ENCODE peak calls at places on chromosomes 3 and 15, in nine cellular contexts. One of them, this sample, is unnamed.

GRCh38 chr3:97360804-97361203 is 403.8 kb upstream of the ARL6 start:
- DNase-seq in cerebellar cortex: no peak
- DNase-seq in astrocyte: no peak
- DNase-seq in stimulated activated CD4-positive, alpha-beta T cell treated with anti-CD3 and anti-CD28 coated beads, TNF-alpha, amount 100 ng/mL, for 1 hour: no peak
- DNase-seq in amygdala: no peak
- DNase-seq in heart right ventricle: no peak
- DNase-seq in NCI-H345: no peak
- DNase-seq in frontal cortex: no peak
- DNase-seq in AG20443: no peak
- DNase-seq in this sample: no peak

GRCh38 chr15:78715439-78715838 is 74.4 kb upstream of the CHRNB4 start:
- DNase-seq in cerebellar cortex: no peak
- DNase-seq in astrocyte: peak; percentile 22
- DNase-seq in stimulated activated CD4-positive, alpha-beta T cell treated with anti-CD3 and anti-CD28 coated beads, TNF-alpha, amount 100 ng/mL, for 1 hour: no peak
- DNase-seq in amygdala: no peak
- DNase-seq in heart right ventricle: no peak
- DNase-seq in NCI-H345: no peak
- DNase-seq in frontal cortex: no peak
- DNase-seq in AG20443: no peak
- DNase-seq in this sample: no peak

GRCh38 chr3:98893740-98894139 is 7.8 kb downstream of the DCBLD2 start:
- DNase-seq in cerebellar cortex: no peak
- DNase-seq in astrocyte: peak; percentile 77
- DNase-seq in stimulated activated CD4-positive, alpha-beta T cell treated with anti-CD3 and anti-CD28 coated beads, TNF-alpha, amount 100 ng/mL, for 1 hour: no peak
- DNase-seq in amygdala: no peak
- DNase-seq in heart right ventricle: no peak
- DNase-seq in NCI-H345: no peak
- DNase-seq in frontal cortex: no peak
- DNase-seq in AG20443: peak; percentile 19
- DNase-seq in this sample: peak; percentile 44

GRCh38 chr15:62115847-62116246 is 49.1 kb downstream of the C2CD4A start:
- DNase-seq in cerebellar cortex: no peak
- DNase-seq in astrocyte: no peak
- DNase-seq in stimulated activated CD4-positive, alpha-beta T cell treated with anti-CD3 and anti-CD28 coated beads, TNF-alpha, amount 100 ng/mL, for 1 hour: no peak
- DNase-seq in amygdala: no peak
- DNase-seq in heart right ventricle: no peak
- DNase-seq in NCI-H345: no peak
- DNase-seq in frontal cortex: no peak
- DNase-seq in AG20443: no peak
- DNase-seq in this sample: no peak

GRCh38 chr15:95292790-95293450 is 1037.6 kb upstream of the NR2F2 start:
- DNase-seq in cerebellar cortex: no peak
- DNase-seq in astrocyte: no peak
- DNase-seq in stimulated activated CD4-positive, alpha-beta T cell treated with anti-CD3 and anti-CD28 coated beads, TNF-alpha, amount 100 ng/mL, for 1 hour: no peak
- DNase-seq in amygdala: no peak
- DNase-seq in heart right ventricle: no peak
- DNase-seq in NCI-H345: no peak
- DNase-seq in frontal cortex: no peak
- DNase-seq in AG20443: no peak
- DNase-seq in this sample: no peak

GRCh38 chr3:123021388-123021787 is 6.2 kb downstream of the SEMA5B start:
- DNase-seq in cerebellar cortex: no peak
- DNase-seq in astrocyte: no peak
- DNase-seq in stimulated activated CD4-positive, alpha-beta T cell treated with anti-CD3 and anti-CD28 coated beads, TNF-alpha, amount 100 ng/mL, for 1 hour: no peak
- DNase-seq in amygdala: no peak
- DNase-seq in heart right ventricle: no peak
- DNase-seq in NCI-H345: no peak
- DNase-seq in frontal cortex: no peak
- DNase-seq in AG20443: no peak
- DNase-seq in this sample: no peak

GRCh38 chr3:156474560-156475389 is 80.1 kb downstream of the SSR3 start:
- DNase-seq in cerebellar cortex: peak; percentile 36
- DNase-seq in astrocyte: no peak
- DNase-seq in stimulated activated CD4-positive, alpha-beta T cell treated with anti-CD3 and anti-CD28 coated beads, TNF-alpha, amount 100 ng/mL, for 1 hour: no peak
- DNase-seq in amygdala: no peak
- DNase-seq in heart right ventricle: no peak
- DNase-seq in NCI-H345: no peak
- DNase-seq in frontal cortex: no peak
- DNase-seq in AG20443: no peak
- DNase-seq in this sample: no peak

GRCh38 chr15:84816694-84817460 is at the start of gene ALPK3:
- DNase-seq in cerebellar cortex: no peak
- DNase-seq in astrocyte: no peak
- DNase-seq in stimulated activated CD4-positive, alpha-beta T cell treated with anti-CD3 and anti-CD28 coated beads, TNF-alpha, amount 100 ng/mL, for 1 hour: no peak
- DNase-seq in amygdala: no peak
- DNase-seq in heart right ventricle: peak; percentile 82
- DNase-seq in NCI-H345: no peak
- DNase-seq in frontal cortex: peak; percentile 58
- DNase-seq in AG20443: peak; percentile 58
- DNase-seq in this sample: no peak

GRCh38 chr15:63601727-63602185 is 4.6 kb downstream of the FBXL22 start:
- DNase-seq in cerebellar cortex: peak; percentile 45
- DNase-seq in astrocyte: no peak
- DNase-seq in stimulated activated CD4-positive, alpha-beta T cell treated with anti-CD3 and anti-CD28 coated beads, TNF-alpha, amount 100 ng/mL, for 1 hour: no peak
- DNase-seq in amygdala: no peak
- DNase-seq in heart right ventricle: no peak
- DNase-seq in NCI-H345: peak; percentile 31
- DNase-seq in frontal cortex: no peak
- DNase-seq in AG20443: no peak
- DNase-seq in this sample: no peak

GRCh38 chr3:14549256-14549931 is 9.3 kb upstream of the GRIP2 start:
- DNase-seq in cerebellar cortex: no peak
- DNase-seq in astrocyte: no peak
- DNase-seq in stimulated activated CD4-positive, alpha-beta T cell treated with anti-CD3 and anti-CD28 coated beads, TNF-alpha, amount 100 ng/mL, for 1 hour: no peak
- DNase-seq in amygdala: no peak
- DNase-seq in heart right ventricle: no peak
- DNase-seq in NCI-H345: no peak
- DNase-seq in frontal cortex: no peak
- DNase-seq in AG20443: peak; percentile 50
- DNase-seq in this sample: peak; percentile 8

GRCh38 chr3:129305592-129306091 is 27.0 kb downstream of the HMCES start:
- DNase-seq in cerebellar cortex: no peak
- DNase-seq in astrocyte: peak; percentile 89
- DNase-seq in stimulated activated CD4-positive, alpha-beta T cell treated with anti-CD3 and anti-CD28 coated beads, TNF-alpha, amount 100 ng/mL, for 1 hour: no peak
- DNase-seq in amygdala: peak; percentile 71
- DNase-seq in heart right ventricle: peak; percentile 80
- DNase-seq in NCI-H345: no peak
- DNase-seq in frontal cortex: no peak
- DNase-seq in AG20443: no peak
- DNase-seq in this sample: peak; percentile 77

GRCh38 chr3:182309120-182309519 is 484.2 kb upstream of the ATP11B start:
- DNase-seq in cerebellar cortex: no peak
- DNase-seq in astrocyte: peak; percentile 30
- DNase-seq in stimulated activated CD4-positive, alpha-beta T cell treated with anti-CD3 and anti-CD28 coated beads, TNF-alpha, amount 100 ng/mL, for 1 hour: no peak
- DNase-seq in amygdala: no peak
- DNase-seq in heart right ventricle: no peak
- DNase-seq in NCI-H345: no peak
- DNase-seq in frontal cortex: no peak
- DNase-seq in AG20443: no peak
- DNase-seq in this sample: no peak

GRCh38 chr3:187628169-187628568 is 42.0 kb downstream of the SST start:
- DNase-seq in cerebellar cortex: no peak
- DNase-seq in astrocyte: no peak
- DNase-seq in stimulated activated CD4-positive, alpha-beta T cell treated with anti-CD3 and anti-CD28 coated beads, TNF-alpha, amount 100 ng/mL, for 1 hour: no peak
- DNase-seq in amygdala: no peak
- DNase-seq in heart right ventricle: no peak
- DNase-seq in NCI-H345: peak; percentile 20
- DNase-seq in frontal cortex: no peak
- DNase-seq in AG20443: no peak
- DNase-seq in this sample: no peak

GRCh38 chr3:14877404-14877803 is 58.6 kb downstream of the FGD5 start:
- DNase-seq in cerebellar cortex: no peak
- DNase-seq in astrocyte: no peak
- DNase-seq in stimulated activated CD4-positive, alpha-beta T cell treated with anti-CD3 and anti-CD28 coated beads, TNF-alpha, amount 100 ng/mL, for 1 hour: no peak
- DNase-seq in amygdala: no peak
- DNase-seq in heart right ventricle: no peak
- DNase-seq in NCI-H345: no peak
- DNase-seq in frontal cortex: no peak
- DNase-seq in AG20443: no peak
- DNase-seq in this sample: no peak

GRCh38 chr3:68256635-68257034 is 602.2 kb upstream of the SUCLG2 start:
- DNase-seq in cerebellar cortex: no peak
- DNase-seq in astrocyte: no peak
- DNase-seq in stimulated activated CD4-positive, alpha-beta T cell treated with anti-CD3 and anti-CD28 coated beads, TNF-alpha, amount 100 ng/mL, for 1 hour: no peak
- DNase-seq in amygdala: no peak
- DNase-seq in heart right ventricle: no peak
- DNase-seq in NCI-H345: no peak
- DNase-seq in frontal cortex: no peak
- DNase-seq in AG20443: no peak
- DNase-seq in this sample: no peak

GRCh38 chr15:52698514-52698913 is 19.3 kb upstream of the ATOSA start:
- DNase-seq in cerebellar cortex: no peak
- DNase-seq in astrocyte: no peak
- DNase-seq in stimulated activated CD4-positive, alpha-beta T cell treated with anti-CD3 and anti-CD28 coated beads, TNF-alpha, amount 100 ng/mL, for 1 hour: no peak
- DNase-seq in amygdala: no peak
- DNase-seq in heart right ventricle: no peak
- DNase-seq in NCI-H345: no peak
- DNase-seq in frontal cortex: no peak
- DNase-seq in AG20443: no peak
- DNase-seq in this sample: no peak

GRCh38 chr3:105145516-105145915 is 221.2 kb upstream of the ALCAM start:
- DNase-seq in cerebellar cortex: no peak
- DNase-seq in astrocyte: no peak
- DNase-seq in stimulated activated CD4-positive, alpha-beta T cell treated with anti-CD3 and anti-CD28 coated beads, TNF-alpha, amount 100 ng/mL, for 1 hour: no peak
- DNase-seq in amygdala: no peak
- DNase-seq in heart right ventricle: no peak
- DNase-seq in NCI-H345: no peak
- DNase-seq in frontal cortex: no peak
- DNase-seq in AG20443: no peak
- DNase-seq in this sample: no peak

GRCh38 chr3:177610677-177611654 is 413.7 kb upstream of the TBL1XR1 start:
- DNase-seq in cerebellar cortex: no peak
- DNase-seq in astrocyte: peak; percentile 52
- DNase-seq in stimulated activated CD4-positive, alpha-beta T cell treated with anti-CD3 and anti-CD28 coated beads, TNF-alpha, amount 100 ng/mL, for 1 hour: no peak
- DNase-seq in amygdala: no peak
- DNase-seq in heart right ventricle: no peak
- DNase-seq in NCI-H345: peak; percentile 83
- DNase-seq in frontal cortex: no peak
- DNase-seq in AG20443: no peak
- DNase-seq in this sample: no peak

GRCh38 chr3:127197300-127198150 is 4.6 kb downstream of the PRR23E start:
- DNase-seq in cerebellar cortex: no peak
- DNase-seq in astrocyte: no peak
- DNase-seq in stimulated activated CD4-positive, alpha-beta T cell treated with anti-CD3 and anti-CD28 coated beads, TNF-alpha, amount 100 ng/mL, for 1 hour: no peak
- DNase-seq in amygdala: no peak
- DNase-seq in heart right ventricle: no peak
- DNase-seq in NCI-H345: no peak
- DNase-seq in frontal cortex: no peak
- DNase-seq in AG20443: peak; percentile 5
- DNase-seq in this sample: no peak

GRCh38 chr15:31364301-31365031 is 37.8 kb downstream of the KLF13 start:
- DNase-seq in cerebellar cortex: peak; percentile 65
- DNase-seq in astrocyte: no peak
- DNase-seq in stimulated activated CD4-positive, alpha-beta T cell treated with anti-CD3 and anti-CD28 coated beads, TNF-alpha, amount 100 ng/mL, for 1 hour: no peak
- DNase-seq in amygdala: peak; percentile 21
- DNase-seq in heart right ventricle: no peak
- DNase-seq in NCI-H345: peak; percentile 74
- DNase-seq in frontal cortex: no peak
- DNase-seq in AG20443: no peak
- DNase-seq in this sample: no peak

GRCh38 chr3:74832925-74833324 is 218.5 kb upstream of the CNTN3 start:
- DNase-seq in cerebellar cortex: no peak
- DNase-seq in astrocyte: no peak
- DNase-seq in stimulated activated CD4-positive, alpha-beta T cell treated with anti-CD3 and anti-CD28 coated beads, TNF-alpha, amount 100 ng/mL, for 1 hour: no peak
- DNase-seq in amygdala: no peak
- DNase-seq in heart right ventricle: no peak
- DNase-seq in NCI-H345: no peak
- DNase-seq in frontal cortex: no peak
- DNase-seq in AG20443: no peak
- DNase-seq in this sample: no peak

GRCh38 chr3:97968376-97968775 is 3.9 kb downstream of the RIOX2 start:
- DNase-seq in cerebellar cortex: no peak
- DNase-seq in astrocyte: no peak
- DNase-seq in stimulated activated CD4-positive, alpha-beta T cell treated with anti-CD3 and anti-CD28 coated beads, TNF-alpha, amount 100 ng/mL, for 1 hour: no peak
- DNase-seq in amygdala: no peak
- DNase-seq in heart right ventricle: no peak
- DNase-seq in NCI-H345: no peak
- DNase-seq in frontal cortex: no peak
- DNase-seq in AG20443: no peak
- DNase-seq in this sample: no peak

GRCh38 chr3:94822298-94822697 is 759.4 kb downstream of the NSUN3 start:
- DNase-seq in cerebellar cortex: no peak
- DNase-seq in astrocyte: no peak
- DNase-seq in stimulated activated CD4-positive, alpha-beta T cell treated with anti-CD3 and anti-CD28 coated beads, TNF-alpha, amount 100 ng/mL, for 1 hour: no peak
- DNase-seq in amygdala: no peak
- DNase-seq in heart right ventricle: no peak
- DNase-seq in NCI-H345: no peak
- DNase-seq in frontal cortex: no peak
- DNase-seq in AG20443: no peak
- DNase-seq in this sample: no peak

GRCh38 chr3:44825264-44825925 is 36.3 kb upstream of the TMEM42 start:
- DNase-seq in cerebellar cortex: no peak
- DNase-seq in astrocyte: peak; percentile 89
- DNase-seq in stimulated activated CD4-positive, alpha-beta T cell treated with anti-CD3 and anti-CD28 coated beads, TNF-alpha, amount 100 ng/mL, for 1 hour: no peak
- DNase-seq in amygdala: no peak
- DNase-seq in heart right ventricle: no peak
- DNase-seq in NCI-H345: no peak
- DNase-seq in frontal cortex: no peak
- DNase-seq in AG20443: peak; percentile 69
- DNase-seq in this sample: peak; percentile 76

GRCh38 chr15:36271048-36271447 is 308.4 kb upstream of the CDIN1 start:
- DNase-seq in cerebellar cortex: no peak
- DNase-seq in astrocyte: no peak
- DNase-seq in stimulated activated CD4-positive, alpha-beta T cell treated with anti-CD3 and anti-CD28 coated beads, TNF-alpha, amount 100 ng/mL, for 1 hour: no peak
- DNase-seq in amygdala: no peak
- DNase-seq in heart right ventricle: no peak
- DNase-seq in NCI-H345: no peak
- DNase-seq in frontal cortex: no peak
- DNase-seq in AG20443: no peak
- DNase-seq in this sample: no peak

GRCh38 chr15:67747949-67748348 is 77.4 kb upstream of the SKOR1 start:
- DNase-seq in cerebellar cortex: no peak
- DNase-seq in astrocyte: no peak
- DNase-seq in stimulated activated CD4-positive, alpha-beta T cell treated with anti-CD3 and anti-CD28 coated beads, TNF-alpha, amount 100 ng/mL, for 1 hour: no peak
- DNase-seq in amygdala: no peak
- DNase-seq in heart right ventricle: no peak
- DNase-seq in NCI-H345: no peak
- DNase-seq in frontal cortex: no peak
- DNase-seq in AG20443: no peak
- DNase-seq in this sample: no peak

GRCh38 chr15:66580643-66581042 is 14.8 kb upstream of the LCTL start:
- DNase-seq in cerebellar cortex: no peak
- DNase-seq in astrocyte: peak; percentile 12
- DNase-seq in stimulated activated CD4-positive, alpha-beta T cell treated with anti-CD3 and anti-CD28 coated beads, TNF-alpha, amount 100 ng/mL, for 1 hour: no peak
- DNase-seq in amygdala: no peak
- DNase-seq in heart right ventricle: peak; percentile 28
- DNase-seq in NCI-H345: no peak
- DNase-seq in frontal cortex: no peak
- DNase-seq in AG20443: peak; percentile 52
- DNase-seq in this sample: no peak

GRCh38 chr3:116552261-116552660 is 107.0 kb upstream of the LSAMP start:
- DNase-seq in cerebellar cortex: no peak
- DNase-seq in astrocyte: no peak
- DNase-seq in stimulated activated CD4-positive, alpha-beta T cell treated with anti-CD3 and anti-CD28 coated beads, TNF-alpha, amount 100 ng/mL, for 1 hour: no peak
- DNase-seq in amygdala: no peak
- DNase-seq in heart right ventricle: no peak
- DNase-seq in NCI-H345: no peak
- DNase-seq in frontal cortex: no peak
- DNase-seq in AG20443: no peak
- DNase-seq in this sample: no peak

GRCh38 chr15:82100116-82100795 is 54.4 kb upstream of the MEX3B start:
- DNase-seq in cerebellar cortex: peak; percentile 16
- DNase-seq in astrocyte: no peak
- DNase-seq in stimulated activated CD4-positive, alpha-beta T cell treated with anti-CD3 and anti-CD28 coated beads, TNF-alpha, amount 100 ng/mL, for 1 hour: no peak
- DNase-seq in amygdala: no peak
- DNase-seq in heart right ventricle: no peak
- DNase-seq in NCI-H345: no peak
- DNase-seq in frontal cortex: no peak
- DNase-seq in AG20443: peak; percentile 47
- DNase-seq in this sample: no peak

GRCh38 chr3:50525987-50526386 is 22.6 kb upstream of the CACNA2D2 start:
- DNase-seq in cerebellar cortex: no peak
- DNase-seq in astrocyte: peak; percentile 20
- DNase-seq in stimulated activated CD4-positive, alpha-beta T cell treated with anti-CD3 and anti-CD28 coated beads, TNF-alpha, amount 100 ng/mL, for 1 hour: no peak
- DNase-seq in amygdala: no peak
- DNase-seq in heart right ventricle: no peak
- DNase-seq in NCI-H345: no peak
- DNase-seq in frontal cortex: no peak
- DNase-seq in AG20443: peak; percentile 75
- DNase-seq in this sample: peak; percentile 21

GRCh38 chr15:76678766-76679165 is 226.4 kb downstream of the SCAPER start:
- DNase-seq in cerebellar cortex: no peak
- DNase-seq in astrocyte: peak; percentile 34
- DNase-seq in stimulated activated CD4-positive, alpha-beta T cell treated with anti-CD3 and anti-CD28 coated beads, TNF-alpha, amount 100 ng/mL, for 1 hour: no peak
- DNase-seq in amygdala: no peak
- DNase-seq in heart right ventricle: no peak
- DNase-seq in NCI-H345: no peak
- DNase-seq in frontal cortex: no peak
- DNase-seq in AG20443: peak; percentile 10
- DNase-seq in this sample: peak; percentile 6